ENCODE peak calls at places on chromosome 19, in six cellular contexts. B is transverse colon, W is sciatic nerve, E is Daoy, Q is tibial nerve, V is AG09309. T is an unnamed sample.

GRCh38 chr19:3335431-3336350 is 30.7 kb upstream of the NFIC start:
- DNase-seq in Q (peak), E (peak), V (no peak), B (peak), W (no peak), T (no peak)

GRCh38 chr19:30669329-30670010 is 297.3 kb downstream of the ZNF536 start:
- DNase-seq in V (no peak), E (peak), B (peak), Q (peak), W (peak), T (peak)

GRCh38 chr19:11535792-11536595 is 2.7 kb upstream of the CNN1 start:
- DNase-seq in W (peak), E (peak), B (peak), V (no peak), Q (peak), T (peak)

GRCh38 chr19:50333235-50333736 is 4.1 kb upstream of the KCNC3 start:
- DNase-seq in V (peak), W (peak), B (peak), Q (peak), E (peak), T (peak)

GRCh38 chr19:51546107-51546649 is 14.7 kb upstream of the SIGLEC6 start:
- DNase-seq in W (no peak), Q (no peak), E (no peak), V (no peak), B (no peak), T (no peak)

GRCh38 chr19:20313894-20314293 is 146.9 kb downstream of the ZNF486 start:
- DNase-seq in V (no peak), B (no peak), Q (no peak), W (no peak), E (no peak), T (no peak)

GRCh38 chr19:33456845-33457220 is 64.8 kb downstream of the PEPD start:
- DNase-seq in E (no peak), Q (no peak), V (no peak), B (no peak), W (peak), T (no peak)

GRCh38 chr19:18483119-18483518 is 38.8 kb downstream of the ELL start:
- DNase-seq in V (no peak), E (no peak), Q (no peak), W (no peak), B (no peak), T (no peak)

GRCh38 chr19:33510728-33511255 is 10.8 kb downstream of the PEPD start:
- DNase-seq in W (no peak), E (no peak), Q (no peak), B (no peak), V (no peak), T (no peak)

GRCh38 chr19:45762870-45763631 is 6.0 kb downstream of the SIX5 start:
- DNase-seq in E (no peak), W (no peak), V (no peak), B (no peak), Q (no peak), T (no peak)

GRCh38 chr19:33628921-33629825 is 7.4 kb downstream of the CHST8 start:
- DNase-seq in B (no peak), E (no peak), W (no peak), V (no peak), Q (no peak), T (no peak)

GRCh38 chr19:46367434-46367833 is 20.5 kb downstream of the PPP5C start:
- DNase-seq in V (no peak), E (no peak), Q (no peak), W (no peak), B (no peak), T (no peak)

GRCh38 chr19:38693380-38694223 is 46.2 kb downstream of the ACTN4 start:
- DNase-seq in W (peak), V (no peak), E (peak), B (peak), Q (no peak), T (peak)

GRCh38 chr19:46935066-46935663 is 74.4 kb downstream of the ARHGAP35 start:
- DNase-seq in W (no peak), V (no peak), E (no peak), B (no peak), Q (no peak), T (no peak)

GRCh38 chr19:17555929-17556813 is 722 bp downstream of the COLGALT1 start:
- DNase-seq in V (no peak), W (peak), Q (peak), B (peak), E (peak), T (peak)